ENCODE peak calls at places on chromosomes 2 and 18, in eight cellular contexts. One of them, this sample, is unnamed.

GRCh38 chr2:128269358-128270305 is 49.0 kb downstream of the HS6ST1 start:
- DNase-seq in AG10803: no peak
- DNase-seq in HFF-Myc: no peak
- DNase-seq in endothelial cell: no peak
- DNase-seq in astrocyte of the spinal cord: no peak
- DNase-seq in fibroblast of lung: no peak
- DNase-seq in cardiac fibroblast: no peak
- DNase-seq in BE2C: no peak
- DNase-seq in this sample: no peak

GRCh38 chr2:101515512-101515911 is 40.6 kb upstream of the RFX8 start:
- DNase-seq in AG10803: peak; percentile 79
- DNase-seq in HFF-Myc: no peak
- DNase-seq in endothelial cell: no peak
- DNase-seq in astrocyte of the spinal cord: peak; percentile 58
- DNase-seq in fibroblast of lung: peak; percentile 62
- DNase-seq in cardiac fibroblast: peak; percentile 64
- DNase-seq in BE2C: no peak
- DNase-seq in this sample: peak; percentile 16

GRCh38 chr18:13910501-13910900 is 4.8 kb downstream of the MC2R start:
- DNase-seq in AG10803: no peak
- DNase-seq in HFF-Myc: no peak
- DNase-seq in endothelial cell: no peak
- DNase-seq in astrocyte of the spinal cord: no peak
- DNase-seq in fibroblast of lung: no peak
- DNase-seq in cardiac fibroblast: no peak
- DNase-seq in BE2C: no peak
- DNase-seq in this sample: no peak

GRCh38 chr2:84969511-84970265 is 1.3 kb upstream of the KCMF1 start:
- DNase-seq in AG10803: peak; percentile 40
- DNase-seq in HFF-Myc: no peak
- DNase-seq in endothelial cell: peak; percentile 8
- DNase-seq in astrocyte of the spinal cord: peak; percentile 52
- DNase-seq in fibroblast of lung: peak; percentile 43
- DNase-seq in cardiac fibroblast: peak; percentile 49
- DNase-seq in BE2C: peak; percentile 7
- DNase-seq in this sample: no peak

GRCh38 chr2:84202166-84202565 is 256.9 kb downstream of the SUCLG1 start:
- DNase-seq in AG10803: no peak
- DNase-seq in HFF-Myc: no peak
- DNase-seq in endothelial cell: no peak
- DNase-seq in astrocyte of the spinal cord: no peak
- DNase-seq in fibroblast of lung: no peak
- DNase-seq in cardiac fibroblast: no peak
- DNase-seq in BE2C: no peak
- DNase-seq in this sample: no peak

GRCh38 chr2:151238527-151239487 is 22.9 kb downstream of the RBM43 start:
- DNase-seq in AG10803: peak; percentile 89
- DNase-seq in HFF-Myc: no peak
- DNase-seq in endothelial cell: peak; percentile 54
- DNase-seq in astrocyte of the spinal cord: peak; percentile 79
- DNase-seq in fibroblast of lung: peak; percentile 93
- DNase-seq in cardiac fibroblast: peak; percentile 93
- DNase-seq in BE2C: peak; percentile 49
- DNase-seq in this sample: peak; percentile 63

GRCh38 chr2:85231242-85231805 is 96.5 kb downstream of the TGOLN2 start:
- DNase-seq in AG10803: no peak
- DNase-seq in HFF-Myc: no peak
- DNase-seq in endothelial cell: no peak
- DNase-seq in astrocyte of the spinal cord: no peak
- DNase-seq in fibroblast of lung: no peak
- DNase-seq in cardiac fibroblast: no peak
- DNase-seq in BE2C: no peak
- DNase-seq in this sample: no peak

GRCh38 chr2:45652090-45653050 is 895 bp downstream of the PRKCE start:
- DNase-seq in AG10803: peak; percentile 77
- DNase-seq in HFF-Myc: no peak
- DNase-seq in endothelial cell: peak; percentile 41
- DNase-seq in astrocyte of the spinal cord: peak; percentile 53
- DNase-seq in fibroblast of lung: peak; percentile 70
- DNase-seq in cardiac fibroblast: peak; percentile 55
- DNase-seq in BE2C: peak; percentile 72
- DNase-seq in this sample: peak; percentile 38

GRCh38 chr18:53796042-53796729 is 428.3 kb downstream of the MBD2 start:
- DNase-seq in AG10803: peak; percentile 90
- DNase-seq in HFF-Myc: peak; percentile 46
- DNase-seq in endothelial cell: no peak
- DNase-seq in astrocyte of the spinal cord: peak; percentile 89
- DNase-seq in fibroblast of lung: peak; percentile 79
- DNase-seq in cardiac fibroblast: peak; percentile 92
- DNase-seq in BE2C: no peak
- DNase-seq in this sample: no peak

GRCh38 chr2:228181098-228182019 is at the start of gene SPHKAP:
- DNase-seq in AG10803: no peak
- DNase-seq in HFF-Myc: no peak
- DNase-seq in endothelial cell: peak; percentile 34
- DNase-seq in astrocyte of the spinal cord: no peak
- DNase-seq in fibroblast of lung: peak; percentile 14
- DNase-seq in cardiac fibroblast: no peak
- DNase-seq in BE2C: no peak
- DNase-seq in this sample: no peak

DNA sequence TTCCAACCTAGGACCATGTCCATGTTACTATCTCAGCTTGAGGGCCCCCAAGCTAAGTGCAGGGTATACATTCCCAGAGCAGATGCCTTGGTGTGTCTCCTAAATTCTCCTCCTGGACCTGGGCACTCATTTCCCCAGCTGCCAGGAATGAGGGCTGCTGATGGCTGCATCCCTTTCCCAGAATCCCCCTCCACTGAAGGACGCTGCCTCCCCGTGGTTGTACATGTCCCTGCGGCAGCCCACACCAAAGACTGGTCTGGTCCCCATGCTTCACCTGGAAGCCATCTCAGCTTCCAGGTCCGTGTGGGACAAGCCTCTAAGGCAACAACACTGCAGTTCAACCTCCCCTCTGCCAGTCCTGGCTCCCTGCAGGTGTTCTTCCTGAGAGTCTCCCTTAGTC is 14.6 kb downstream of the TMEM163 start:
- DNase-seq in AG10803: no peak
- DNase-seq in HFF-Myc: no peak
- DNase-seq in endothelial cell: no peak
- DNase-seq in astrocyte of the spinal cord: no peak
- DNase-seq in fibroblast of lung: no peak
- DNase-seq in cardiac fibroblast: no peak
- DNase-seq in BE2C: no peak
- DNase-seq in this sample: no peak
- TF ChIP-seq CTCF in AG10803: no peak
- TF ChIP-seq CTCF in HFF-Myc: no peak
- TF ChIP-seq CTCF in endothelial cell: no peak
- TF ChIP-seq CTCF in astrocyte of the spinal cord: no peak
- TF ChIP-seq CTCF in fibroblast of lung: no peak
- TF ChIP-seq CTCF in cardiac fibroblast: no peak
- TF ChIP-seq CTCF in BE2C: no peak
- TF ChIP-seq CTCF in this sample: no peak

DNA sequence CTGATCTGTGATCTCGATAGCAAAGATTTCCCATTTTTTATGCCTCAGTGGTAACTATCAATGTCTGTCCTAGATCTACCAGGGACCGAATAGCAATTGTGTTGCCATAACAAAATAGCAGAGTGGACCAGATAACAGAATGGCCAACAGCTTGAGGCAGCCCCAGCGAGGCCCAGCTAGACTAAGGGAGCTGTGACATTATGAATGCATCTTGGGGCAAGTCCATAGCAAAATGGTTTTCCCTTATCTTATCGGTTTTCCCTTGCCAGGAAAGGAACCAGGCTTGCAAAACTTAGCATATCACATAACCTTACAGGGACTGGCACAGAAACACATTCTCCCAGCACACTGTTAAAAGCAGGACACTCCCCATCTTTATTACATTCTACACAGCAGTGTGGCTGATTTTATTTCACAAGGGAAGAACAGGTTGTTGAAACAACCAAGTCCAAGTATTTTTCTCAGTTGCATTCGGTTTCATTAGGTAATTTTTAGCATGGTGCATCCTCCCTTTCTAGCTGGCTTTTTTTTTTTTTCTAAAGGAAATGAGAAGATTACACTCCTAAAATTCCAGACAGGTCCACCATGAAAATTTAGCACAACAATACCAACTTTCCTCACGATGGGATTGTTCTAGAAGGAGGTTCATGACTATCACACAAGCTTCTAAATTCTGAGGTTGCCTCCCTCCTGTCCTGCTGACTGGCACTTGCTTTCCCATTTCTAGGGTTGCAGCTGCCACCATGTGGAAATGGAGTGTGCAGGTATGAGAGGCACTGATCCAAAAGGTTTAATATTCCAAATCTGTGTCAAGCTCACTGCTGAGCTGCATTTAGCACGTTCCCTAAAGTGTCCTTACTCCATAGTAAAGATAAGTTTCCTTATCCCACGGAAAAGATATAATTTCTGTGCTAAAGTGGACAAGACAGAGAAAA is 97.0 kb upstream of the SLC35G4 start:
- DNase-seq in AG10803: peak; percentile 21
- DNase-seq in HFF-Myc: no peak
- DNase-seq in endothelial cell: peak; percentile 17
- DNase-seq in astrocyte of the spinal cord: no peak
- DNase-seq in fibroblast of lung: peak; percentile 27
- DNase-seq in cardiac fibroblast: peak; percentile 23
- DNase-seq in BE2C: no peak
- DNase-seq in this sample: peak; percentile 32
- TF ChIP-seq CTCF in AG10803: peak; percentile 37
- TF ChIP-seq CTCF in HFF-Myc: peak; percentile 19
- TF ChIP-seq CTCF in endothelial cell: no peak
- TF ChIP-seq CTCF in astrocyte of the spinal cord: peak; percentile 34
- TF ChIP-seq CTCF in fibroblast of lung: no peak
- TF ChIP-seq CTCF in cardiac fibroblast: no peak
- TF ChIP-seq CTCF in BE2C: peak; percentile 26
- TF ChIP-seq CTCF in this sample: no peak

GRCh38 chr2:106012591-106013347 is 181.3 kb downstream of the UXS1 start:
- DNase-seq in AG10803: no peak
- DNase-seq in HFF-Myc: no peak
- DNase-seq in endothelial cell: no peak
- DNase-seq in astrocyte of the spinal cord: no peak
- DNase-seq in fibroblast of lung: no peak
- DNase-seq in cardiac fibroblast: no peak
- DNase-seq in BE2C: no peak
- DNase-seq in this sample: no peak

GRCh38 chr2:106020032-106020431 is 174.1 kb downstream of the UXS1 start:
- DNase-seq in AG10803: peak; percentile 6
- DNase-seq in HFF-Myc: no peak
- DNase-seq in endothelial cell: no peak
- DNase-seq in astrocyte of the spinal cord: peak; percentile 8
- DNase-seq in fibroblast of lung: peak; percentile 19
- DNase-seq in cardiac fibroblast: peak; percentile 16
- DNase-seq in BE2C: no peak
- DNase-seq in this sample: no peak

GRCh38 chr2:106020821-106021316 is 173.2 kb downstream of the UXS1 start:
- DNase-seq in AG10803: no peak
- DNase-seq in HFF-Myc: no peak
- DNase-seq in endothelial cell: no peak
- DNase-seq in astrocyte of the spinal cord: peak; percentile 27
- DNase-seq in fibroblast of lung: no peak
- DNase-seq in cardiac fibroblast: no peak
- DNase-seq in BE2C: no peak
- DNase-seq in this sample: no peak

GRCh38 chr2:106018141-106018540 is 176.0 kb downstream of the UXS1 start:
- DNase-seq in AG10803: no peak
- DNase-seq in HFF-Myc: no peak
- DNase-seq in endothelial cell: no peak
- DNase-seq in astrocyte of the spinal cord: no peak
- DNase-seq in fibroblast of lung: no peak
- DNase-seq in cardiac fibroblast: no peak
- DNase-seq in BE2C: no peak
- DNase-seq in this sample: no peak
- TF ChIP-seq CTCF in AG10803: no peak
- TF ChIP-seq CTCF in HFF-Myc: no peak
- TF ChIP-seq CTCF in endothelial cell: no peak
- TF ChIP-seq CTCF in astrocyte of the spinal cord: no peak
- TF ChIP-seq CTCF in fibroblast of lung: no peak
- TF ChIP-seq CTCF in cardiac fibroblast: no peak
- TF ChIP-seq CTCF in BE2C: no peak
- TF ChIP-seq CTCF in this sample: no peak

DNA sequence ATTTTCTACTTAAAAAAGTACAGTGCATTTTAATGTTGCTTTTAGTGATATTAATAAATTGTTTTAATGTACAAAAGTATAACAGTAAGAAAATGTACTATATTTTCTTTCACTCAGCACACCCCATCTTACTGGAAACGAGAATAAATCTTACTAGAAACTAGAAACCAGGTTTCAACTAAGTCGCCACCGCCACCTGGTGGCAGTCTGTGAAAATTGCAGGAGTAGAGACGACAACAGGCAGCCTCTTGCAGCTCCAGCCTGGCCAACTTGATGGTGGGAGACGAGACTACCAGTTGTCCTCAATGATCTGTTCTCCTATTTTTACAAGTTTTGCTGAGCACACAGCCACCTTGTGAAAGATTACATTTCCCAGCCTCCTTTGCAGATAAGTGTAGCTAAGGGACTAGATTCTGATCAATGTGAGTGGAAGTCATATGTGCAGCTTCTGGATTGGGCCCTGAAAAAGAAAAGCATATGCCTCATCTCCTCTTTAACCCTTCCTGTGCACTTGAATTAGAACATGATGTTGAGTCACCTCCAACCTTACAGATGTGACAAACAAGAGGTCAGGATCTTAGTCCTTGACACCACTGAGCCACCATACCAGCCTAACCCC is 8.7 kb downstream of the OTOF start:
- DNase-seq in AG10803: peak; percentile 11
- DNase-seq in HFF-Myc: peak; percentile 17
- DNase-seq in endothelial cell: peak; percentile 69
- DNase-seq in astrocyte of the spinal cord: peak; percentile 71
- DNase-seq in fibroblast of lung: peak; percentile 71
- DNase-seq in cardiac fibroblast: peak; percentile 84
- DNase-seq in BE2C: peak; percentile 71
- DNase-seq in this sample: peak; percentile 72
- TF ChIP-seq CTCF in AG10803: peak; percentile 59
- TF ChIP-seq CTCF in HFF-Myc: peak; percentile 84
- TF ChIP-seq CTCF in endothelial cell: peak; percentile 100
- TF ChIP-seq CTCF in astrocyte of the spinal cord: peak; percentile 71
- TF ChIP-seq CTCF in fibroblast of lung: peak; percentile 57
- TF ChIP-seq CTCF in cardiac fibroblast: peak; percentile 80
- TF ChIP-seq CTCF in BE2C: peak; percentile 92
- TF ChIP-seq CTCF in this sample: peak; percentile 89

This sample was measured in Calu3.